ENCODE peak calls at places on chromosomes 13 and 19, in eight cellular contexts. N, W, T, R, B, L, H and S are unnamed samples.

GRCh38 chr13:45292176-45292575 is 48.8 kb downstream of the TPT1 start:
- DNase-seq in N (no peak), W (no peak), T (no peak), R (no peak), B (no peak), L (no peak), H (no peak), S (no peak)

GRCh38 chr19:51687791-51688664 is 5.1 kb upstream of the SPACA6 start:
- DNase-seq in N (peak; percentile 60), W (peak; percentile 68), T (peak; percentile 28), R (no peak), B (peak; percentile 26), L (no peak), H (peak; percentile 64), S (no peak)

GRCh38 chr13:18948012-18948663 is 233.5 kb downstream of the TUBA3C start:
- DNase-seq in N (no peak), W (no peak), T (no peak), R (no peak), B (no peak), L (no peak), H (no peak), S (no peak)

GRCh38 chr13:20301391-20302071 is 69.4 kb upstream of the GJB6 start:
- DNase-seq in N (no peak), W (peak; percentile 34), T (no peak), R (no peak), B (no peak), L (no peak), H (no peak), S (no peak)

GRCh38 chr13:111361046-111361872 is 40.8 kb downstream of the TEX29 start:
- DNase-seq in N (no peak), W (no peak), T (no peak), R (no peak), B (no peak), L (no peak), H (no peak), S (no peak)

GRCh38 chr19:47019431-47020041 is at the start of gene NPAS1:
- DNase-seq in N (no peak), W (no peak), T (no peak), R (no peak), B (no peak), L (no peak), H (no peak), S (no peak)

GRCh38 chr13:100089633-100090032 is 740 bp downstream of the PCCA start:
- DNase-seq in N (no peak), W (no peak), T (no peak), R (no peak), B (no peak), L (peak; percentile 43), H (no peak), S (no peak)

GRCh38 chr19:46426506-46427162 is 2.1 kb downstream of the PNMA8C start:
- DNase-seq in N (peak; percentile 50), W (peak; percentile 67), T (peak; percentile 78), R (no peak), B (peak; percentile 26), L (peak; percentile 54), H (peak; percentile 56), S (no peak)

GRCh38 chr19:14138576-14139265 is 2.3 kb upstream of the ASF1B start:
- DNase-seq in N (peak; percentile 40), W (no peak), T (no peak), R (no peak), B (no peak), L (no peak), H (no peak), S (no peak)

GRCh38 chr13:95536629-95537241 is 15.8 kb upstream of the CLDN10 start:
- DNase-seq in N (peak; percentile 2), W (no peak), T (peak; percentile 58), R (no peak), B (no peak), L (no peak), H (no peak), S (peak; percentile 11)

GRCh38 chr19:30590596-30591229 is 218.5 kb downstream of the ZNF536 start:
- DNase-seq in N (no peak), W (no peak), T (no peak), R (no peak), B (no peak), L (no peak), H (no peak), S (no peak)

GRCh38 chr19:28019901-28020300 is 1193.0 kb downstream of the UQCRFS1 start:
- DNase-seq in N (no peak), W (no peak), T (no peak), R (no peak), B (no peak), L (no peak), H (no peak), S (no peak)